ENCODE peak calls at places on chromosomes 7 and 10, in ten cellular contexts. T, Q, O, F, V, N, E, D, L and P are unnamed samples.

GRCh38 chr10:61899045-61899444 is 2.5 kb upstream of the ARID5B start:
- DNase-seq in V (no peak), N (no peak), Q (peak), L (no peak), E (no peak), D (no peak), F (no peak), T (no peak), O (no peak), P (no peak)

GRCh38 chr7:133196872-133197612 is 55.8 kb upstream of the EXOC4 start:
- DNase-seq in Q (no peak), N (no peak), E (peak), T (no peak), D (no peak), O (peak), F (no peak), L (no peak), V (no peak), P (no peak)

GRCh38 chr7:151117565-151117964 is 31.3 kb downstream of the AGAP3 start:
- DNase-seq in N (no peak), T (no peak), V (no peak), O (no peak), E (no peak), L (no peak), Q (no peak), D (peak), F (no peak), P (no peak)

GRCh38 chr7:83153419-83153818 is 9.3 kb downstream of the PCLO start:
- DNase-seq in D (no peak), F (no peak), Q (no peak), L (no peak), T (no peak), N (no peak), E (no peak), V (no peak), O (no peak), P (no peak)

GRCh38 chr7:41630741-41631140 is 72.1 kb downstream of the INHBA start:
- DNase-seq in V (no peak), Q (no peak), E (no peak), O (peak), D (no peak), L (no peak), N (no peak), T (no peak), F (no peak), P (no peak)

GRCh38 chr7:156827587-156828203 is 65.3 kb downstream of the LMBR1 start:
- DNase-seq in L (no peak), N (no peak), D (no peak), Q (peak), O (no peak), E (peak), V (no peak), T (no peak), F (no peak), P (no peak)

GRCh38 chr7:875476-876076 is 778 bp upstream of the GET4 start:
- DNase-seq in F (no peak), N (no peak), V (no peak), E (no peak), O (no peak), L (no peak), Q (no peak), D (no peak), T (no peak), P (no peak)

GRCh38 chr7:27576360-27576944 is 86.2 kb downstream of the HIBADH start:
- DNase-seq in N (peak), F (no peak), T (peak), Q (peak), V (no peak), O (no peak), D (no peak), L (no peak), E (peak), P (peak)

GRCh38 chr7:47702096-47702495 is 120.2 kb upstream of the TNS3 start:
- DNase-seq in O (no peak), N (no peak), D (no peak), E (no peak), L (no peak), Q (no peak), V (no peak), T (no peak), F (no peak), P (no peak)

GRCh38 chr7:32611201-32611691 is 116.0 kb downstream of the AVL9 start:
- DNase-seq in Q (peak), T (no peak), O (peak), L (no peak), E (no peak), V (no peak), N (no peak), D (no peak), F (no peak), P (no peak)

GRCh38 chr10:47264797-47265281 is 35.2 kb upstream of the GDF10 start:
- DNase-seq in N (no peak), T (peak), Q (no peak), O (no peak), F (no peak), E (no peak), D (peak), L (no peak), V (no peak), P (no peak)

GRCh38 chr7:99820408-99821027 is 7.3 kb upstream of the CYP3A43 start:
- DNase-seq in N (no peak), F (no peak), T (no peak), O (no peak), D (no peak), L (no peak), V (no peak), E (no peak), Q (no peak), P (no peak)

GRCh38 chr7:117963278-117964184 is 90.3 kb upstream of the CTTNBP2 start:
- DNase-seq in V (no peak), O (no peak), F (no peak), Q (no peak), N (no peak), D (no peak), E (no peak), L (no peak), T (no peak), P (no peak)

GRCh38 chr10:123619067-123619855 is 46.9 kb upstream of the GPR26 start:
- DNase-seq in Q (no peak), F (no peak), V (no peak), N (no peak), T (no peak), O (no peak), D (no peak), L (no peak), E (no peak), P (no peak)

GRCh38 chr7:5589819-5590595 is 166.4 kb upstream of the TNRC18 start:
- DNase-seq in V (no peak), T (no peak), O (no peak), D (no peak), E (peak), Q (no peak), N (no peak), L (no peak), F (no peak), P (no peak)

GRCh38 chr7:36638586-36639265 is 85.6 kb downstream of the AOAH start:
- DNase-seq in O (no peak), F (no peak), N (no peak), E (no peak), V (no peak), D (no peak), L (no peak), T (no peak), Q (no peak), P (no peak)

GRCh38 chr7:5637415-5637814 is 144.0 kb downstream of the RNF216 start:
- DNase-seq in D (no peak), T (no peak), N (no peak), V (no peak), L (no peak), Q (no peak), F (no peak), E (no peak), O (no peak), P (no peak)